ENCODE peak calls at places on chromosomes 7 and 10, in six cellular contexts. I is left ventricle myocardium superior, S is MM.1S, K is DMS53, N is Caki2, G is lung. C is an unnamed sample.

GRCh38 chr10:20976891-20977684 is 80.0 kb upstream of the NEBL start:
- DNase-seq in I (no peak), N (no peak), S (peak), G (no peak), K (no peak), C (no peak)

GRCh38 chr7:50663396-50664102 is 98.3 kb upstream of the DDC start:
- DNase-seq in K (no peak), N (no peak), G (no peak), S (no peak), I (no peak), C (no peak)

GRCh38 chr7:78673272-78673671 is 780.2 kb downstream of the MAGI2 start:
- DNase-seq in G (peak), K (peak), N (no peak), I (no peak), S (no peak), C (no peak)

GRCh38 chr7:81366546-81366945 is 403.3 kb downstream of the HGF start:
- DNase-seq in N (no peak), I (no peak), S (no peak), K (no peak), G (no peak), C (no peak)

GRCh38 chr10:53162856-53163255 is 390.3 kb upstream of the MBL2 start:
- DNase-seq in N (no peak), S (no peak), K (no peak), I (no peak), G (no peak), C (no peak)

GRCh38 chr10:82558208-82558607 is 683.2 kb downstream of the NRG3 start:
- DNase-seq in I (no peak), K (no peak), S (no peak), N (peak), G (no peak), C (no peak)

GRCh38 chr10:8053446-8054242 is 844 bp upstream of the GATA3 start:
- DNase-seq in K (peak), G (peak), N (peak), I (peak), S (peak), C (peak)

GRCh38 chr7:116653204-116653603 is 18.8 kb upstream of the MET start:
- DNase-seq in N (peak), K (peak), S (no peak), I (no peak), G (no peak), C (peak)

GRCh38 chr10:46229144-46229563 is 57.6 kb upstream of the ANTXRL start:
- DNase-seq in K (peak), I (peak), S (peak), G (no peak), N (peak), C (no peak)

GRCh38 chr10:86178401-86179142 is 188.0 kb downstream of the GRID1 start:
- DNase-seq in K (peak), G (no peak), I (no peak), S (no peak), N (no peak), C (peak)